ENCODE peak calls at places on chromosomes 11 and 22, in four cellular contexts. H is RWPE2, Q is PC-9, J is upper lobe of right lung. D is an unnamed sample.

GRCh38 chr11:86460461-86461404 is 86.0 kb downstream of the CCDC81 start:
- DNase-seq in H (no peak), Q (no peak), J (no peak), D (no peak)

GRCh38 chr11:120240866-120241265 is 926 bp downstream of the POU2F3 start:
- DNase-seq in H (no peak), Q (no peak), J (no peak), D (no peak)

GRCh38 chr22:27250418-27250817 is 551.1 kb downstream of the MN1 start:
- DNase-seq in H (no peak), Q (no peak), J (no peak), D (no peak)

GRCh38 chr11:34483475-34483874 is 30.1 kb downstream of the ELF5 start:
- DNase-seq in H (no peak), Q (no peak), J (no peak), D (no peak)

GRCh38 chr11:82929121-82929520 is 27.6 kb downstream of the DDIAS start:
- DNase-seq in H (no peak), Q (no peak), J (no peak), D (no peak)

GRCh38 chr11:132886335-132886734 is 646.0 kb downstream of the OPCML start:
- DNase-seq in H (no peak), Q (no peak), J (no peak), D (no peak)

GRCh38 chr11:1198766-1199688 is 23.8 kb upstream of the MUC5B start:
- DNase-seq in H (peak), Q (no peak), J (peak), D (peak)

GRCh38 chr22:37680191-37680851 is 4.9 kb downstream of the LGALS1 start:
- DNase-seq in H (no peak), Q (no peak), J (no peak), D (no peak)

GRCh38 chr22:29766632-29767288 is at the start of gene ZMAT5:
- DNase-seq in H (peak), Q (peak), J (peak), D (peak)

GRCh38 chr11:63911876-63912275 is 5.1 kb downstream of the RCOR2 start:
- DNase-seq in H (no peak), Q (no peak), J (no peak), D (no peak)

GRCh38 chr11:27204527-27204926 is 158.5 kb downstream of the CCDC34 start:
- DNase-seq in H (no peak), Q (no peak), J (no peak), D (no peak)

GRCh38 chr11:122153746-122154145 is 37.7 kb upstream of the BLID start:
- DNase-seq in H (no peak), Q (no peak), J (no peak), D (no peak)

GRCh38 chr11:122154227-122154626 is 38.2 kb upstream of the BLID start:
- DNase-seq in H (no peak), Q (no peak), J (no peak), D (no peak)

GRCh38 chr11:122155765-122156527 is 39.9 kb upstream of the BLID start:
- DNase-seq in H (no peak), Q (no peak), J (no peak), D (no peak)

GRCh38 chr11:122157540-122158173 is 41.6 kb upstream of the BLID start:
- DNase-seq in H (no peak), Q (no peak), J (no peak), D (no peak)

DNA sequence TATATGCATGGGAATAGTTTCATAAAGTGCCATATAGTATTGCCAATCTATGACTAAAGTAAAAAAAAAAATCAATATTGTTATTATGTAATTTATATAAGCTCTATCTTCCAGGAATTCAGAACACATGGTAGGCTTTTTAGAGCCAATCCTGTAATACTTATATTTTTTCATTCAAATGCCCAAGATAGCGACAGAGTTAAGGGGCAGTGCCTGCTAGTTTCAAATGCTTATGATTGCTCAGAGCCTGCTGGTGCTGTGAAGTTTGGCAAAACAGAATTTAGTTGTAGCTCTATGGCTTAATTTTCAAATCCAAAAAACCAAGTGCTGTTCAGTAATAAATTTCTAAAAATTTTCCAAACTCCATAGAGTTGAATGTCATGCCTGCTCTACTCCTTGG is 39.0 kb upstream of the BLID start:
- DNase-seq in H (no peak), Q (no peak), J (no peak), D (no peak)
- TF ChIP-seq CTCF in H (no peak), Q (no peak), J (no peak), D (no peak)

GRCh38 chr11:134725939-134726639 is 314.0 kb upstream of the B3GAT1 start:
- DNase-seq in H (no peak), Q (no peak), J (no peak), D (no peak)
- TF ChIP-seq CTCF in H (peak), Q (peak), J (peak), D (no peak)

DNA sequence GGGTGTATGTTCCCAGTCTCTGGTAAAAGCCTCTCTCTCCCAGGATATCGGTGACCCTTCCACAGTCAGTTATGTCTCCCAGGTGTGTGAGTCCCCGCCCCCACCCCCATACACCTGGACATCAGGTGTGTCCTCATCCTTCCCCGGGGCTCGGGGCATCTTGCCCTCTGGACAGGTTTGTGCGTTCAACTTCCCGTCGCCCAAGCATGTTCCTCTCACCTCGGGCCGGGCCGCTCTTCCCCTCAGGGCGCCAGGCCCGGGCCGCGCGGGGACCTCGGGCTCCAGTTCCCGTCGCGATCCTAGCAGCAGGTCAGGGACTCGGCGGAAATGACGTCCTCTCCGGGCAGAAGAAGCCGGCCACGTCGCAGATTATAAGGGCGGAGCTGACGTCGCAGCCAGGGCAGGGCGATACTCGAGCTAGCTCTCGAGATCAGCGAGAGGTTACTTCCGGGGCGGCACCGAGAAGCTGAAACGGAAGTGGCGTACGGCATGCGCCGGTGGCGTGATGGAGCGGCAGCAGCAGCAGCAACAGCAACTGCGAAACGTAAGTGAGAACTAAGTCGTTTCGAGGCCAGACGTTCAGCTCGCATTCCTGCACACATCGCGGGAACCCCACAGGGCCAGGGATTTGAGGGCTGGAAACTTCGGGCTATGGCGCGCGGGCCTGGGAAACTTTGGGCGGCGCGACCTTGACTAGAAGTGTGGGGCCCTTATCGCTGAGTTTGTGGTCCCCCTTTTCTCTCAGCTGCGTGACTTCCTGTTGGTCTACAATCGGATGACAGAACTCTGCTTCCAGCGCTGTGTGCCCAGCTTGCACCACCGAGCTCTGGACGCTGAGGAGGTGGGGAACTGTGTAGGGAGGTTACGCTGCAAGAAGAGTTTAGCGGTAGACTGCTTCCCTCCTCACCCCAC is at the start of the genes ARFIP2 and TIMM10B:
- DNase-seq in H (peak), Q (peak), J (peak), D (peak)
- TF ChIP-seq CTCF in H (no peak), Q (no peak), J (no peak), D (no peak)

GRCh38 chr11:14358729-14359439 is at the start of gene RRAS2:
- DNase-seq in H (peak), Q (peak), J (peak), D (no peak)
- TF ChIP-seq CTCF in H (no peak), Q (no peak), J (no peak), D (peak)

GRCh38 chr11:100328626-100329340 is 358.3 kb upstream of the ARHGAP42 start:
- DNase-seq in H (peak), Q (no peak), J (no peak), D (no peak)
- TF ChIP-seq CTCF in H (peak), Q (no peak), J (no peak), D (no peak)

GRCh38 chr11:72599325-72600117 is 74.7 kb downstream of the PDE2A start:
- DNase-seq in H (no peak), Q (no peak), J (no peak), D (no peak)
- TF ChIP-seq CTCF in H (no peak), Q (peak), J (no peak), D (no peak)